ENCODE peak calls at places on chromosomes 2 and 18, in seven cellular contexts. U is K562, X is HCT116, F is H1, Y is SK-N-SH, M is HepG2, L is GM12878. Q is an unnamed sample.

GRCh38 chr2:144796956-144797355 is 277.0 kb upstream of the ZEB2 start:
- DNase-seq in U (no peak), X (no peak), F (no peak), Y (no peak), M (no peak), L (no peak), Q (no peak)

GRCh38 chr18:3538954-3539617 is 89.1 kb downstream of the TGIF1 start:
- DNase-seq in U (no peak), X (no peak), F (no peak), Y (no peak), M (no peak), L (no peak), Q (no peak)

GRCh38 chr18:3610818-3611217 is 160.8 kb downstream of the TGIF1 start:
- DNase-seq in U (no peak), X (no peak), F (no peak), Y (no peak), M (no peak), L (no peak), Q (no peak)

GRCh38 chr18:10400534-10400933 is 53.9 kb upstream of the APCDD1 start:
- DNase-seq in U (no peak), X (no peak), F (no peak), Y (no peak), M (no peak), L (no peak), Q (no peak)

GRCh38 chr18:33627114-33627513 is 49.1 kb downstream of the ASXL3 start:
- DNase-seq in U (no peak), X (no peak), F (no peak), Y (no peak), M (no peak), L (no peak), Q (no peak)

GRCh38 chr2:161384864-161385263 is 31.2 kb upstream of the TBR1 start:
- DNase-seq in U (no peak), X (no peak), F (no peak), Y (no peak), M (no peak), L (peak; percentile 49), Q (no peak)

GRCh38 chr2:60368437-60368836 is 185.0 kb downstream of the BCL11A start:
- DNase-seq in U (no peak), X (no peak), F (no peak), Y (no peak), M (no peak), L (no peak), Q (no peak)

GRCh38 chr2:78979380-78980238 is 45.9 kb upstream of the REG3G start:
- DNase-seq in U (peak; percentile 57), X (no peak), F (peak; percentile 88), Y (peak; percentile 63), M (peak; percentile 53), L (no peak), Q (peak; percentile 48)

GRCh38 chr18:2589345-2590060 is 18.1 kb downstream of the NDC80 start:
- DNase-seq in U (no peak), X (peak; percentile 54), F (no peak), Y (no peak), M (peak; percentile 78), L (no peak), Q (no peak)

GRCh38 chr2:180572346-180572745 is 408.1 kb upstream of the UBE2E3 start:
- DNase-seq in U (no peak), X (no peak), F (no peak), Y (no peak), M (no peak), L (no peak), Q (no peak)

GRCh38 chr2:121748202-121748601 is 7.2 kb upstream of the TSN start:
- DNase-seq in U (peak; percentile 76), X (peak; percentile 29), F (no peak), Y (no peak), M (peak; percentile 55), L (no peak), Q (no peak)

GRCh38 chr18:3747176-3747973 is 297.4 kb downstream of the TGIF1 start:
- DNase-seq in U (no peak), X (no peak), F (no peak), Y (no peak), M (no peak), L (no peak), Q (no peak)

GRCh38 chr18:61988100-61988499 is 95.3 kb upstream of the RNF152 start:
- DNase-seq in U (no peak), X (no peak), F (no peak), Y (no peak), M (no peak), L (no peak), Q (no peak)

DNA sequence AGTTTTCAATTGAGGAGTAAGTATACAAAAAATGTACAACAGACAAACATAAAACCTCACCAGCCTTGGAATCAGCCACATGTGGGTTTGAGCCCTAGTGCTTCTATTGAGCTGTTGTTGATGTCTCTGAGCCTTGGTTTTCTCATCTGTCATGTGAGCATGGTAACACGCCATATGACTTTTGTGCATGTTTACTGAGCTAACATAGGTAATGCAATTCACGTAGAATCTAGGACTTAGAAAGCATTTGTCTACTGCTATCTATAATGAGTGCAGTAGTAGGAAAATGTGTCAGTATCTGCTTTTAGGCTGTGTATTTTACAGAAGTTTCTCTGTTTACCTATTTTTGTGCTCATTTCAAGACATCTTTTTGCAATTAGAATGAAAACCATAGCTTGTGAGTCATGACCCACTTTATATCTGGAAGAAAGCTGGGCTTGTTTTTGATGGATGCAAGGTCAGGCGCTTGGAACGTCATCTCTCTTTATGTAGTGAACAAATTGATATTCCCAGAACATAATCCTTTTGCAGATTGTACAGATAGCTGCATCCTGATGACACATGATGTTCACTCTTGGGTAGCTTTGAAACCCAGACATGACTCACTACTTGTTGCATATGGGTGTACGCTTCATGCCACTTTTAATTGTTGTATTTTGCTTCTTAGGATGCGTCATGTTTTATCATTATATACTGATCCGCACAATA is 94.3 kb downstream of the RNF144A start:
- DNase-seq in U (no peak), X (no peak), F (no peak), Y (no peak), M (no peak), L (no peak), Q (no peak)
- TF ChIP-seq JUND in U (no peak), X (no peak), F (no peak), Y (peak; percentile 100), M (no peak), L (no peak), Q (no peak)

DNA sequence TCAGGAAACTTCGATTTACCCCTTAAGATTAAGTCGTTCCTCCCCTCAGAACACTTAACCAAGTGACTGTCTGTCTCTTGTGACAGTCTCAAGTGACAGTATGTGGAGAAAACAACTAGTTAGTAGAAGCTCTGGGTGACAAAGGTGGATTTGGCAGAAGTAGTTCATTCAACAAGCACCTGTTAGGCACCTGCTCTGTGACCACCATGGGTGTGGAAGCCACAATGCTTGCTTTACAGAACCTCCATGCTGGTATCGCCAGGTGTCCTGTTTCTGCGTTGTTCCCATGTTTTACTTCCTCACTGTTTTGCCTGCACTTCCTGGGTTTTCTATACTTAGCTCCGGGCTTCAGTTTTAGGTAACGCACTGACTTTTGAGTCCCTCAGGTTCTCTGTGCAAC is 337.4 kb upstream of the DCC start:
- DNase-seq in U (no peak), X (no peak), F (no peak), Y (no peak), M (no peak), L (no peak), Q (no peak)
- TF ChIP-seq JUND in U (no peak), X (no peak), F (no peak), Y (no peak), M (no peak), L (no peak), Q (no peak)

GRCh38 chr2:107469437-107469995 is 357.2 kb upstream of the RGPD4 start:
- DNase-seq in U (no peak), X (no peak), F (no peak), Y (no peak), M (no peak), L (no peak), Q (no peak)
- TF ChIP-seq JUND in U (no peak), X (no peak), F (no peak), Y (no peak), M (no peak), L (no peak), Q (no peak)

DNA sequence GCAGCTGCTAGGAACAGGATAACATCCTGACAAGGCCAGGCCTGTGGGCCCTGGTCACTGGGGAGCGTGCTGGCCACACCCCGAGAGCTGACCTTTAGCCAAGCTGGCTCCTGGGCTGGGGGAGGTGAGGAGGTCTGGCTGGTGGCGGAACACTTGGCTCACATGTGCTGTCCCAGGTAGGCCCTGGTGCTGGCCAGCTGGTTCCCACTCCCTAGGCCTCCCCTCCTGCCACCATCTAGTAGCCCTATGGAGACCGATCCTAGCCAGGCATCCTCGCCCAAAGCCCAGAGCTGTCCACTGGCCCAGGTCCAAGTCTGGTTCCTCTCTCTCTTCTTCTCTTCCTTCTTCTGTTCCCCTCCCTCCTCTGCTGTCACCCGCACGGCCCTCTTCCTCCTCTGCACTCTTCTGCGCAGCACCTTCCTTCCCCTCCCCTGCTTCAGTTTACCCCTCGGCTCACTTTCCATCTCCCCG is 52.4 kb downstream of the TNS1 start:
- DNase-seq in U (no peak), X (no peak), F (no peak), Y (no peak), M (no peak), L (no peak), Q (no peak)
- TF ChIP-seq JUND in U (no peak), X (no peak), F (no peak), Y (no peak), M (no peak), L (no peak), Q (no peak)

GRCh38 chr18:35002120-35002519 is 39.1 kb upstream of the MAPRE2 start:
- DNase-seq in U (no peak), X (no peak), F (no peak), Y (no peak), M (no peak), L (no peak), Q (no peak)

GRCh38 chr18:35000457-35000856 is 40.8 kb upstream of the MAPRE2 start:
- DNase-seq in U (no peak), X (no peak), F (no peak), Y (no peak), M (no peak), L (no peak), Q (no peak)

GRCh38 chr18:35010156-35010555 is 31.1 kb upstream of the MAPRE2 start:
- DNase-seq in U (no peak), X (no peak), F (no peak), Y (no peak), M (peak; percentile 43), L (no peak), Q (no peak)

GRCh38 chr18:35010983-35011382 is 30.2 kb upstream of the MAPRE2 start:
- DNase-seq in U (no peak), X (no peak), F (no peak), Y (no peak), M (no peak), L (no peak), Q (no peak)

GRCh38 chr18:35005963-35006577 is 35.1 kb upstream of the MAPRE2 start:
- DNase-seq in U (peak; percentile 80), X (peak; percentile 71), F (no peak), Y (peak; percentile 60), M (peak; percentile 60), L (no peak), Q (peak; percentile 36)
- TF ChIP-seq JUND in U (no peak), X (no peak), F (no peak), Y (no peak), M (no peak), L (no peak), Q (no peak)